ENCODE peak calls at places on chromosomes 12 and 14, in four cellular contexts. One of them, this sample, is unnamed.

GRCh38 chr14:100882991-100883788 is 20.3 kb downstream of the RTL1 start:
- DNase-seq in NB4: no peak
- DNase-seq in heart right ventricle: no peak
- DNase-seq in naive thymus-derived CD4-positive, alpha-beta T cell: no peak
- DNase-seq in this sample: no peak

GRCh38 chr14:102525213-102526143 is 15.9 kb upstream of the ANKRD9 start:
- DNase-seq in NB4: peak
- DNase-seq in heart right ventricle: no peak
- DNase-seq in naive thymus-derived CD4-positive, alpha-beta T cell: peak
- DNase-seq in this sample: peak

GRCh38 chr14:102058146-102058545 is 28.7 kb downstream of the HSP90AA1 start:
- DNase-seq in NB4: no peak
- DNase-seq in heart right ventricle: no peak
- DNase-seq in naive thymus-derived CD4-positive, alpha-beta T cell: no peak
- DNase-seq in this sample: no peak

GRCh38 chr14:95163132-95163531 is 5.8 kb upstream of the DICER1 start:
- DNase-seq in NB4: no peak
- DNase-seq in heart right ventricle: no peak
- DNase-seq in naive thymus-derived CD4-positive, alpha-beta T cell: no peak
- DNase-seq in this sample: no peak

GRCh38 chr12:89883630-89884364 is 175.2 kb upstream of the ATP2B1 start:
- DNase-seq in NB4: no peak
- DNase-seq in heart right ventricle: peak
- DNase-seq in naive thymus-derived CD4-positive, alpha-beta T cell: no peak
- DNase-seq in this sample: peak

GRCh38 chr12:69578283-69578682 is 7.0 kb upstream of the CCT2 start:
- DNase-seq in NB4: peak
- DNase-seq in heart right ventricle: no peak
- DNase-seq in naive thymus-derived CD4-positive, alpha-beta T cell: no peak
- DNase-seq in this sample: no peak

GRCh38 chr14:64069634-64070359 is 217.0 kb downstream of the SYNE2 start:
- DNase-seq in NB4: no peak
- DNase-seq in heart right ventricle: no peak
- DNase-seq in naive thymus-derived CD4-positive, alpha-beta T cell: no peak
- DNase-seq in this sample: no peak

GRCh38 chr14:53409289-53409688 is 256.2 kb upstream of the DDHD1 start:
- DNase-seq in NB4: no peak
- DNase-seq in heart right ventricle: no peak
- DNase-seq in naive thymus-derived CD4-positive, alpha-beta T cell: no peak
- DNase-seq in this sample: no peak

GRCh38 chr12:104998423-104999346 is 12.6 kb downstream of the NOPCHAP1 start:
- DNase-seq in NB4: no peak
- DNase-seq in heart right ventricle: no peak
- DNase-seq in naive thymus-derived CD4-positive, alpha-beta T cell: no peak
- DNase-seq in this sample: no peak

GRCh38 chr12:112837629-112838191 is 46.2 kb downstream of the RPH3A start:
- DNase-seq in NB4: peak
- DNase-seq in heart right ventricle: no peak
- DNase-seq in naive thymus-derived CD4-positive, alpha-beta T cell: no peak
- DNase-seq in this sample: peak

GRCh38 chr12:93954160-93955112 is 193.9 kb upstream of the PLXNC1 start:
- DNase-seq in NB4: no peak
- DNase-seq in heart right ventricle: peak
- DNase-seq in naive thymus-derived CD4-positive, alpha-beta T cell: no peak
- DNase-seq in this sample: no peak

GRCh38 chr12:12364787-12365441 is 8.0 kb downstream of the BORCS5 start:
- DNase-seq in NB4: no peak
- DNase-seq in heart right ventricle: no peak
- DNase-seq in naive thymus-derived CD4-positive, alpha-beta T cell: no peak
- DNase-seq in this sample: no peak

GRCh38 chr14:101128478-101129450 is 225.2 kb upstream of the RTL1 start:
- DNase-seq in NB4: no peak
- DNase-seq in heart right ventricle: no peak
- DNase-seq in naive thymus-derived CD4-positive, alpha-beta T cell: no peak
- DNase-seq in this sample: no peak

GRCh38 chr12:27733052-27733656 is 22.5 kb downstream of the MRPS35 start:
- DNase-seq in NB4: peak
- DNase-seq in heart right ventricle: no peak
- DNase-seq in naive thymus-derived CD4-positive, alpha-beta T cell: peak
- DNase-seq in this sample: peak

GRCh38 chr14:23008836-23009235 is 1.1 kb downstream of the C14orf93 start:
- DNase-seq in NB4: peak
- DNase-seq in heart right ventricle: no peak
- DNase-seq in naive thymus-derived CD4-positive, alpha-beta T cell: no peak
- DNase-seq in this sample: peak

GRCh38 chr12:69008510-69008909 is 75.5 kb upstream of the CPM start:
- DNase-seq in NB4: peak
- DNase-seq in heart right ventricle: no peak
- DNase-seq in naive thymus-derived CD4-positive, alpha-beta T cell: no peak
- DNase-seq in this sample: no peak

GRCh38 chr12:67388331-67389163 is 119.4 kb downstream of the CAND1 start:
- DNase-seq in NB4: no peak
- DNase-seq in heart right ventricle: no peak
- DNase-seq in naive thymus-derived CD4-positive, alpha-beta T cell: no peak
- DNase-seq in this sample: peak

GRCh38 chr12:76719171-76719631 is 44.7 kb upstream of the ZDHHC17 start:
- DNase-seq in NB4: no peak
- DNase-seq in heart right ventricle: no peak
- DNase-seq in naive thymus-derived CD4-positive, alpha-beta T cell: no peak
- DNase-seq in this sample: no peak

GRCh38 chr14:51293149-51293925 is 53.3 kb downstream of the TMX1 start:
- DNase-seq in NB4: no peak
- DNase-seq in heart right ventricle: peak
- DNase-seq in naive thymus-derived CD4-positive, alpha-beta T cell: no peak
- DNase-seq in this sample: no peak

GRCh38 chr12:3747543-3747942 is 5.4 kb downstream of the CRACR2A start:
- DNase-seq in NB4: no peak
- DNase-seq in heart right ventricle: no peak
- DNase-seq in naive thymus-derived CD4-positive, alpha-beta T cell: no peak
- DNase-seq in this sample: no peak

GRCh38 chr12:49358548-49359141 is 8.6 kb upstream of the SPATS2 start:
- DNase-seq in NB4: peak
- DNase-seq in heart right ventricle: peak
- DNase-seq in naive thymus-derived CD4-positive, alpha-beta T cell: peak
- DNase-seq in this sample: peak

GRCh38 chr12:104526320-104526719 is 69.6 kb downstream of the CHST11 start:
- DNase-seq in NB4: no peak
- DNase-seq in heart right ventricle: no peak
- DNase-seq in naive thymus-derived CD4-positive, alpha-beta T cell: no peak
- DNase-seq in this sample: no peak

GRCh38 chr12:54350743-54351142 is 13.5 kb downstream of the GPR84 start:
- DNase-seq in NB4: no peak
- DNase-seq in heart right ventricle: no peak
- DNase-seq in naive thymus-derived CD4-positive, alpha-beta T cell: no peak
- DNase-seq in this sample: no peak

GRCh38 chr12:52526511-52526951 is 6.3 kb upstream of the KRT5 start:
- DNase-seq in NB4: no peak
- DNase-seq in heart right ventricle: no peak
- DNase-seq in naive thymus-derived CD4-positive, alpha-beta T cell: no peak
- DNase-seq in this sample: no peak

GRCh38 chr14:89765346-89765745 is 189.2 kb downstream of the EFCAB11 start:
- DNase-seq in NB4: no peak
- DNase-seq in heart right ventricle: no peak
- DNase-seq in naive thymus-derived CD4-positive, alpha-beta T cell: no peak
- DNase-seq in this sample: no peak

GRCh38 chr14:93708800-93709199 is 79.5 kb downstream of the PRIMA1 start:
- DNase-seq in NB4: no peak
- DNase-seq in heart right ventricle: no peak
- DNase-seq in naive thymus-derived CD4-positive, alpha-beta T cell: no peak
- DNase-seq in this sample: no peak

GRCh38 chr12:92612611-92613010 is 90.2 kb upstream of the PLEKHG7 start:
- DNase-seq in NB4: no peak
- DNase-seq in heart right ventricle: no peak
- DNase-seq in naive thymus-derived CD4-positive, alpha-beta T cell: no peak
- DNase-seq in this sample: no peak

GRCh38 chr12:50545783-50546182 is 41.0 kb downstream of the DIP2B start:
- DNase-seq in NB4: no peak
- DNase-seq in heart right ventricle: no peak
- DNase-seq in naive thymus-derived CD4-positive, alpha-beta T cell: no peak
- DNase-seq in this sample: peak

GRCh38 chr12:42144424-42145196 is at the start of gene GXYLT1:
- DNase-seq in NB4: peak
- DNase-seq in heart right ventricle: peak
- DNase-seq in naive thymus-derived CD4-positive, alpha-beta T cell: peak
- DNase-seq in this sample: peak

GRCh38 chr12:42144174-42144423 is 575 bp downstream of the GXYLT1 start:
- DNase-seq in NB4: peak
- DNase-seq in heart right ventricle: peak
- DNase-seq in naive thymus-derived CD4-positive, alpha-beta T cell: no peak
- DNase-seq in this sample: no peak

GRCh38 chr12:42143401-42144173 is 1.1 kb downstream of the GXYLT1 start:
- DNase-seq in NB4: peak
- DNase-seq in heart right ventricle: no peak
- DNase-seq in naive thymus-derived CD4-positive, alpha-beta T cell: peak
- DNase-seq in this sample: peak

GRCh38 chr12:42145197-42145549 is 499 bp upstream of the GXYLT1 start:
- DNase-seq in NB4: no peak
- DNase-seq in heart right ventricle: no peak
- DNase-seq in naive thymus-derived CD4-positive, alpha-beta T cell: no peak
- DNase-seq in this sample: no peak

GRCh38 chr12:42145552-42146215 is 1.0 kb upstream of the GXYLT1 start:
- DNase-seq in NB4: peak
- DNase-seq in heart right ventricle: no peak
- DNase-seq in naive thymus-derived CD4-positive, alpha-beta T cell: no peak
- DNase-seq in this sample: no peak
- H3K4me3 ChIP-seq in NB4: peak
- H3K4me3 ChIP-seq in heart right ventricle: peak
- H3K4me3 ChIP-seq in naive thymus-derived CD4-positive, alpha-beta T cell: peak
- H3K4me3 ChIP-seq in this sample: no peak

GRCh38 chr12:14948672-14949071 is 10.3 kb upstream of the ERP27 start:
- DNase-seq in NB4: peak
- DNase-seq in heart right ventricle: peak
- DNase-seq in naive thymus-derived CD4-positive, alpha-beta T cell: peak
- DNase-seq in this sample: peak
- H3K4me3 ChIP-seq in NB4: peak
- H3K4me3 ChIP-seq in heart right ventricle: no peak
- H3K4me3 ChIP-seq in naive thymus-derived CD4-positive, alpha-beta T cell: peak
- H3K4me3 ChIP-seq in this sample: no peak

GRCh38 chr12:123140675-123141614 is 9.9 kb downstream of the PITPNM2 start:
- DNase-seq in NB4: no peak
- DNase-seq in heart right ventricle: no peak
- DNase-seq in naive thymus-derived CD4-positive, alpha-beta T cell: no peak
- DNase-seq in this sample: no peak
- H3K4me3 ChIP-seq in NB4: no peak
- H3K4me3 ChIP-seq in heart right ventricle: no peak
- H3K4me3 ChIP-seq in naive thymus-derived CD4-positive, alpha-beta T cell: no peak
- H3K4me3 ChIP-seq in this sample: no peak

DNA sequence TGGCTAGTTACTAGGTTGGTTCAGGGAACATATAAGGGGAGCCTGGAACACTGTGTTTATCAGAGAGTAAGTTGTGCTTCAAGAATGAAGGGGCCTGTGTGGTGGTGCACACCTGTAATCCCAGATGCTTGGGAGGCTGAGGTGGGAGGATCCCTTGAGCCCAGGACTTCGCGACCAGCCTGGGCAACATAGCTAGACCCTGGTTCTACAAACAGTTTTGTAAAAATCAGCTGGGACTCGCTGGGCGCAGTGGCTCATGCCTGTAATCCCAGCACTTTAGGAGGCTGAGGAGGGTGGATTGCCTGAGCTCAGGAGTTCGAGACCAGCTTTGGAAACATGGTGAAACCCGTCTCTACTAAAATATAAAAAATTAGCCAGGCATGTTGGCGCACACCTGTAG is 42.1 kb upstream of the GPR132 start:
- DNase-seq in NB4: no peak
- DNase-seq in heart right ventricle: no peak
- DNase-seq in naive thymus-derived CD4-positive, alpha-beta T cell: no peak
- DNase-seq in this sample: no peak
- H3K4me3 ChIP-seq in NB4: no peak
- H3K4me3 ChIP-seq in heart right ventricle: no peak
- H3K4me3 ChIP-seq in naive thymus-derived CD4-positive, alpha-beta T cell: no peak
- H3K4me3 ChIP-seq in this sample: no peak

DNA sequence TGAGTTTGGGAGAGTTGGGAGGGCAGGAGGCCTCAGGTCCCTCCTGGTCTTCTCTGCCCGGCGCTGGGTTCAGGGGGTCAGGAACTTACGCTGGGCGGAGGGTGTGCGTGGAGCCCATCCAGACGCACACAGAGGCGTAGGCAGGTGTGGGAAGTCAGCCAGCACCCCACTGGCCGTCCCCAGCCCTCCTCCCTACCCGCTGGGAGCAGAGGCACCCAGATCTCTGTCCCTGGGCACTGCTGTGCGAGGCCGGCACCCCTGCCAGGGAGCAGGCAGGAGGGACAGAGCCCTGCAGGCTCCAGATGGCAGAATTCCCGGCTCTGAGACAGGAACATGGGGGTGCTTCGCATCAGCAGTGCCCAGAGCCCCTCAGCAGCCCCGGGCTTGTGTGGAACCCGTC is 59.6 kb downstream of the LRCOL1 start:
- DNase-seq in NB4: no peak
- DNase-seq in heart right ventricle: no peak
- DNase-seq in naive thymus-derived CD4-positive, alpha-beta T cell: no peak
- DNase-seq in this sample: no peak
- H3K4me3 ChIP-seq in NB4: no peak
- H3K4me3 ChIP-seq in heart right ventricle: no peak
- H3K4me3 ChIP-seq in naive thymus-derived CD4-positive, alpha-beta T cell: no peak
- H3K4me3 ChIP-seq in this sample: no peak

GRCh38 chr12:18382486-18382885 is 121.2 kb downstream of the PIK3C2G start:
- DNase-seq in NB4: no peak
- DNase-seq in heart right ventricle: no peak
- DNase-seq in naive thymus-derived CD4-positive, alpha-beta T cell: no peak
- DNase-seq in this sample: no peak

GRCh38 chr12:18387706-18388105 is 126.4 kb downstream of the PIK3C2G start:
- DNase-seq in NB4: no peak
- DNase-seq in heart right ventricle: no peak
- DNase-seq in naive thymus-derived CD4-positive, alpha-beta T cell: no peak
- DNase-seq in this sample: no peak

GRCh38 chr12:18383203-18383602 is 121.9 kb downstream of the PIK3C2G start:
- DNase-seq in NB4: no peak
- DNase-seq in heart right ventricle: no peak
- DNase-seq in naive thymus-derived CD4-positive, alpha-beta T cell: no peak
- DNase-seq in this sample: peak
- H3K4me3 ChIP-seq in NB4: no peak
- H3K4me3 ChIP-seq in heart right ventricle: peak
- H3K4me3 ChIP-seq in naive thymus-derived CD4-positive, alpha-beta T cell: no peak
- H3K4me3 ChIP-seq in this sample: no peak

GRCh38 chr12:123433615-123434014 is 2.9 kb downstream of the RILPL2 start:
- DNase-seq in NB4: peak
- DNase-seq in heart right ventricle: no peak
- DNase-seq in naive thymus-derived CD4-positive, alpha-beta T cell: no peak
- DNase-seq in this sample: no peak

GRCh38 chr12:123431951-123432886 is 4.3 kb downstream of the RILPL2 start:
- DNase-seq in NB4: peak
- DNase-seq in heart right ventricle: no peak
- DNase-seq in naive thymus-derived CD4-positive, alpha-beta T cell: no peak
- DNase-seq in this sample: no peak

GRCh38 chr12:123436017-123436964 is at the start of gene RILPL2:
- DNase-seq in NB4: peak
- DNase-seq in heart right ventricle: peak
- DNase-seq in naive thymus-derived CD4-positive, alpha-beta T cell: peak
- DNase-seq in this sample: peak

DNA sequence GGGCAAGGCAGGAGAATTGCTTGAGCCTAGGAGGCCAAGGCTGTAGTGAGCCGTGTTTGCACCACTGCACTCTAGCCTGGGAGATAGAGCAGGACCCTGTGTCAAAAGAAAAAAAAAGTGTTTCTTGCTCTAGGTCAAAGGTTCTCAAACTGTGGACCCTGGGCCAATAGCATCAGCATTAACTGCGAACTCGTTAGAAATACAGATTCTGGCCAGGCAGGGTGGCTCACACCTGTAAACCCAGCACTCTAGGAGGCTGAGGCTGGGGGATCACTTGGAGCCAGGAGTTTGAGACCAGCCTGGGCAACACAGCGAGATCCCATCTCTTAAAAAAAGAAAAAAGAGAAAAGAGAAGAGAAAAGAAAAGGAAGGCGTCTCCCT is 858 bp downstream of the RILPL2 start:
- DNase-seq in NB4: no peak
- DNase-seq in heart right ventricle: no peak
- DNase-seq in naive thymus-derived CD4-positive, alpha-beta T cell: no peak
- DNase-seq in this sample: no peak
- H3K4me3 ChIP-seq in NB4: peak
- H3K4me3 ChIP-seq in heart right ventricle: peak
- H3K4me3 ChIP-seq in naive thymus-derived CD4-positive, alpha-beta T cell: peak
- H3K4me3 ChIP-seq in this sample: peak